ENCODE peak calls at places on chromosomes 4 and X, in four cellular contexts. C is breast epithelium, I is endothelial cell of umbilical vein, R is adrenal gland. X is an unnamed sample.

GRCh38 chr4:40361338-40361737 is 26.2 kb downstream of the CHRNA9 start:
- DNase-seq in C (no peak), I (no peak), R (no peak), X (no peak)

GRCh38 chr4:140726776-140727500 is 29.2 kb downstream of the TBC1D9 start:
- DNase-seq in C (no peak), I (peak), R (no peak), X (no peak)

GRCh38 chr4:125321709-125322362 is 7.1 kb downstream of the FAT4 start:
- DNase-seq in C (no peak), I (peak), R (no peak), X (no peak)

GRCh38 chr4:92636038-92636825 is 332.5 kb downstream of the GRID2 start:
- DNase-seq in C (no peak), I (no peak), R (no peak), X (no peak)

GRCh38 chr4:112747035-112747434 is 110.1 kb downstream of the LARP7 start:
- DNase-seq in C (no peak), I (no peak), R (no peak), X (no peak)

GRCh38 chr4:5365071-5366008 is 314.1 kb downstream of the STK32B start:
- DNase-seq in C (no peak), I (peak), R (no peak), X (no peak)

GRCh38 chrX:16914058-16914457 is 32.4 kb upstream of the REPS2 start:
- DNase-seq in C (no peak), I (no peak), R (no peak), X (no peak)

GRCh38 chr4:102339018-102339417 is 6.3 kb downstream of the SLC39A8 start:
- DNase-seq in C (no peak), I (no peak), R (no peak), X (no peak)

GRCh38 chrX:43974076-43974475 is 886 bp upstream of the NDP start:
- DNase-seq in C (no peak), I (no peak), R (no peak), X (no peak)

GRCh38 chrX:33188286-33188685 is 23.1 kb downstream of the DMD start:
- DNase-seq in C (no peak), I (no peak), R (no peak), X (no peak)

GRCh38 chr4:88927420-88927819 is 129.6 kb downstream of the FAM13A start:
- DNase-seq in C (no peak), I (no peak), R (no peak), X (no peak)

GRCh38 chr4:78611215-78611558 is 59.6 kb downstream of the ANXA3 start:
- DNase-seq in C (no peak), I (no peak), R (no peak), X (no peak)

GRCh38 chr4:101345271-101345595 is 2.1 kb downstream of the PPP3CA start:
- DNase-seq in C (no peak), I (peak), R (no peak), X (no peak)

GRCh38 chr4:87622303-87622702 is 14.0 kb downstream of the DSPP start:
- DNase-seq in C (no peak), I (no peak), R (no peak), X (no peak)

GRCh38 chr4:177740563-177740962 is 298.3 kb upstream of the AGA start:
- DNase-seq in C (no peak), I (no peak), R (no peak), X (no peak)

GRCh38 chr4:1512738-1513660 is 106.8 kb upstream of the NKX1-1 start:
- DNase-seq in C (no peak), I (peak), R (peak), X (no peak)

GRCh38 chr4:10998826-10999225 is 314.3 kb upstream of the CLNK start:
- DNase-seq in C (no peak), I (no peak), R (no peak), X (no peak)

GRCh38 chrX:136598631-136599030 is 49.3 kb upstream of the CD40LG start:
- DNase-seq in C (no peak), I (no peak), R (no peak), X (no peak)

GRCh38 chr4:153260553-153261306 is 56.5 kb downstream of the TRIM2 start:
- DNase-seq in C (no peak), I (peak), R (no peak), X (peak)

GRCh38 chr4:140268441-140268840 is 105.0 kb upstream of the SCOC start:
- DNase-seq in C (no peak), I (no peak), R (no peak), X (no peak)

GRCh38 chr4:144399927-144400326 is 246.0 kb upstream of the HHIP start:
- DNase-seq in C (no peak), I (peak), R (no peak), X (peak)

GRCh38 chrX:103734125-103734760 is 23.5 kb downstream of the TMEM31 start:
- DNase-seq in C (no peak), I (no peak), R (no peak), X (no peak)

GRCh38 chr4:24655971-24656370 is 71.6 kb upstream of the DHX15 start:
- DNase-seq in C (no peak), I (no peak), R (no peak), X (no peak)

GRCh38 chrX:3501833-3502535 is 155.5 kb upstream of the MXRA5 start:
- DNase-seq in C (no peak), I (no peak), R (no peak), X (no peak)

GRCh38 chrX:18927558-18927957 is 56.4 kb downstream of the PHKA2 start:
- DNase-seq in C (no peak), I (no peak), R (no peak), X (no peak)

GRCh38 chrX:154097597-154098541 is at the start of gene MECP2:
- DNase-seq in C (peak), I (peak), R (peak), X (peak)
- TF ChIP-seq POLR2A in C (no peak), I (no peak), R (peak), X (peak)

GRCh38 chr4:183435803-183436202 is 8.6 kb upstream of the CDKN2AIP start:
- DNase-seq in C (no peak), I (no peak), R (no peak), X (no peak)
- TF ChIP-seq POLR2A in C (no peak), I (no peak), R (no peak), X (no peak)

GRCh38 chr4:76949293-76950051 is at the start of gene SEPTIN11:
- DNase-seq in C (peak), I (peak), R (peak), X (peak)
- TF ChIP-seq POLR2A in C (peak), I (peak), R (peak), X (peak)

GRCh38 chrX:81564851-81565250 is 362.9 kb downstream of the SH3BGRL start:
- DNase-seq in C (no peak), I (no peak), R (no peak), X (no peak)
- TF ChIP-seq POLR2A in C (no peak), I (no peak), R (no peak), X (no peak)

DNA sequence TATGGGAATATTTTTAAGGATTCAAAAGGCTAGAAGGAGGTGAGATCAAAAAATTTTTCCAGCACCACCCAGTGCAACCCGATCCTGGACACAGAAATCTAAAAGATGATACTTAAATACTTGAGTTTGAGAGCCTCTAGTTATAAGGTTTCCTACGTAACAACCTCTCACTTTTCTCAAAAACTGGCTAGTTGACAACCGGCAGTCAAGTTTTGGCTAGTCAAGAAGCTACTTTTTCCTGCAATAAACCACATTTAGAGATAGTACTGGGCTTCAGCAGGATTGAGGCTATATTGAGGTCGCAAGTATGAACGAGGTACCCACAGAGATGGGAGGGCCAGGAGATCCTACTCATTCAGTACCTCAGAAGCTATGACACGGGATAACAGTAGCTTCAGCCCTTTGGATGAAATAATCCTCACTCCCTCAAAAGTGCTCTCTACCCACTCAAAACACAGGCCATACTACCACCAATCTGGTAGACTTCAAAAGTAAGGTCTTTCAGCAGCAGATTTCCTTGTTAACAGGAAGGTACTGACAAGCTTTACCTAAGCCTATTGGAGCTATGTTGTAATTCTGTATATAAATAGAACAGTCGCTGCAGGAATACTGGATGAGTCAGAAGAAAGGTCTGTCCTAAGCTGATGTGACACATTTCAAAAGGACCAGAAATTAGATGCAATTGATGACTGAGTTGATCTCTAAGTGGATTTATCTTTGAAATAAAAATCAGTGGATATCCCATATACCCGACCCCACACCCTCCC is 1.5 kb upstream of the TSPAN5 start:
- DNase-seq in C (no peak), I (peak), R (no peak), X (no peak)
- TF ChIP-seq POLR2A in C (no peak), I (no peak), R (no peak), X (no peak)

DNA sequence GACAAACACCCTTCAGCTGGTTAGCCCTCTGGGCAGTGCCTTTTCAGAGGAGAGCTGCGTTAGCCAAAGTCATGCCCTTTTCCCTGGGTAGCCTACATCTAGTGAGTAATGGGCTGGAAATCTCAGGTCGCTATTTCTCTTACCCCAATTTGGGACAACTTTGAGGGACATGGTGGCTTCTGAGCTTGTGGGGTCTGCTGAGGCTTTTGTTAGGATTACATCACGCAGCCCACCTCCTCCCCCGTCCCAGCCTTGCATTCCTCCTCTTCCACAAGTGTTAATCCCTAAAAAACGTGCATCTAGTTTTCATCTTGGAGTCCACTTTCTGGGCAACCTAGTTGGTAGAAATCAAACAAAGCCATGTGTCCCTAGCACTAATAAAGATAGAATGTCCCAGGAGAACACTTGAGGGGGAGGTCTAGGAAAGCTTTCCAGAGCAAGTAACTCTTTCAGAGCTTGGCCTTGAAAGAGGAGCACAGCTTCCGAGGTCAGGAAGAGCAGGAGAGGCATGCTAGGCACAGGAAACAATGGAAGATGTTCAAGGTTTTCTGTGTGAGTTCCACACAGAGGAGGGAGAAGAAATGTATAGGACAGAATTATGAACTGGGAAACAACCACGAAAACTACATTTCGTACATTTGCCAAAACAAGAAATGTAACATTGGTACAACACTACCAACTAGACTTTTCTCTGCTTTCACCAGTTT is 2.8 kb downstream of the MRFAP1 start:
- DNase-seq in C (peak), I (no peak), R (no peak), X (no peak)
- TF ChIP-seq POLR2A in C (no peak), I (no peak), R (no peak), X (no peak)

X was measured in uterus.